ENCODE peak calls at places on chromosomes 3 and 15, in eight cellular contexts. B is activated T-cell treated with anti-CD3 and anti-CD28 coated beads for 24 hours; Z is stimulated activated CD8-positive, alpha-beta memory T cell treated with anti-CD3 and anti-CD28 coated beads, Interleukin-15, amount 100 ng/mL, for 48 hours; F is D341Med; E is CD4-positive, alpha-beta memory T cell; I is HTR-8/SVneo; X is activated CD8-positive, alpha-beta T cell treated with anti-CD3 and anti-CD28 coated beads for 36 hours; M is foreskin fibroblast. N is an unnamed sample.

GRCh38 chr3:14252321-14253021 is 73.9 kb downstream of the LSM3 start:
- DNase-seq in B (no peak), Z (no peak), F (no peak), E (no peak), I (no peak), X (no peak), M (no peak), N (peak; percentile 14)

GRCh38 chr15:57820119-57820518 is 113.6 kb downstream of the POLR2M start:
- DNase-seq in B (no peak), Z (no peak), F (no peak), E (no peak), I (peak; percentile 7), X (no peak), M (peak; percentile 65), N (peak; percentile 26)

GRCh38 chr15:75024102-75024636 is 779 bp downstream of the PPCDC start:
- DNase-seq in B (no peak), Z (no peak), F (no peak), E (no peak), I (no peak), X (no peak), M (peak; percentile 53), N (no peak)

GRCh38 chr3:185858502-185859225 is 33.8 kb upstream of the IGF2BP2 start:
- DNase-seq in B (no peak), Z (no peak), F (no peak), E (no peak), I (no peak), X (no peak), M (peak; percentile 37), N (no peak)

GRCh38 chr3:61926913-61927312 is 365.5 kb downstream of the PTPRG start:
- DNase-seq in B (no peak), Z (no peak), F (no peak), E (no peak), I (no peak), X (no peak), M (peak; percentile 77), N (no peak)

GRCh38 chr3:83928391-83928790 is 1030.4 kb upstream of the CADM2 start:
- DNase-seq in B (no peak), Z (no peak), F (peak; percentile 23), E (no peak), I (no peak), X (peak; percentile 7), M (peak; percentile 13), N (no peak)

GRCh38 chr3:60743631-60744164 is 507.6 kb downstream of the FHIT start:
- DNase-seq in B (no peak), Z (no peak), F (no peak), E (no peak), I (no peak), X (no peak), M (no peak), N (no peak)

GRCh38 chr15:87672309-87672897 is 584.1 kb downstream of the NTRK3 start:
- DNase-seq in B (no peak), Z (no peak), F (no peak), E (no peak), I (peak; percentile 27), X (no peak), M (peak; percentile 9), N (peak; percentile 49)

GRCh38 chr15:40873625-40874561 is at the start of gene RHOV:
- DNase-seq in B (no peak), Z (peak; percentile 32), F (peak; percentile 92), E (peak; percentile 38), I (peak; percentile 68), X (peak; percentile 63), M (peak; percentile 71), N (no peak)

GRCh38 chr3:196632033-196632751 is 7.3 kb upstream of the NRROS start:
- DNase-seq in B (peak; percentile 79), Z (peak; percentile 87), F (peak; percentile 94), E (peak; percentile 94), I (peak; percentile 82), X (peak; percentile 96), M (peak; percentile 87), N (peak; percentile 49)

GRCh38 chr3:124248471-124249028 is 256.6 kb upstream of the ROPN1 start:
- DNase-seq in B (no peak), Z (no peak), F (no peak), E (no peak), I (peak; percentile 73), X (no peak), M (peak; percentile 60), N (peak; percentile 73)

GRCh38 chr15:40320931-40321371 is 2.5 kb upstream of the INAFM2 start:
- DNase-seq in B (peak; percentile 37), Z (no peak), F (peak; percentile 73), E (peak; percentile 70), I (peak; percentile 69), X (peak; percentile 75), M (peak; percentile 82), N (no peak)

GRCh38 chr3:165185707-165186327 is 10.4 kb downstream of the SLITRK3 start:
- DNase-seq in B (no peak), Z (no peak), F (peak; percentile 76), E (peak; percentile 19), I (peak; percentile 64), X (peak; percentile 54), M (peak; percentile 58), N (peak; percentile 33)

GRCh38 chr3:5568451-5568850 is 380.9 kb downstream of the EDEM1 start:
- DNase-seq in B (no peak), Z (no peak), F (no peak), E (no peak), I (no peak), X (no peak), M (no peak), N (no peak)

GRCh38 chr15:95996494-95996893 is 334.0 kb upstream of the NR2F2 start:
- DNase-seq in B (no peak), Z (peak; percentile 2), F (no peak), E (peak; percentile 27), I (no peak), X (peak; percentile 45), M (peak; percentile 19), N (no peak)

GRCh38 chr3:98013428-98014349 is 21.4 kb downstream of the GABRR3 start:
- DNase-seq in B (no peak), Z (no peak), F (no peak), E (no peak), I (peak; percentile 10), X (no peak), M (peak; percentile 15), N (no peak)

GRCh38 chr3:44984335-44984734 is 8.3 kb downstream of the EXOSC7 start:
- DNase-seq in B (no peak), Z (no peak), F (no peak), E (no peak), I (no peak), X (no peak), M (no peak), N (no peak)

GRCh38 chr15:51266548-51266947 is 71.8 kb downstream of the CYP19A1 start:
- DNase-seq in B (no peak), Z (no peak), F (no peak), E (no peak), I (no peak), X (no peak), M (peak; percentile 49), N (no peak)

GRCh38 chr3:14379842-14380241 is 22.6 kb upstream of the SLC6A6 start:
- DNase-seq in B (no peak), Z (no peak), F (no peak), E (no peak), I (no peak), X (no peak), M (no peak), N (no peak)

GRCh38 chr15:73081321-73081958 is 29.2 kb downstream of the NEO1 start:
- DNase-seq in B (no peak), Z (no peak), F (no peak), E (peak; percentile 48), I (peak; percentile 31), X (peak; percentile 8), M (peak; percentile 73), N (peak; percentile 42)

GRCh38 chr3:101069796-101070195 is 76.6 kb upstream of the ABI3BP start:
- DNase-seq in B (no peak), Z (no peak), F (no peak), E (no peak), I (no peak), X (no peak), M (peak; percentile 32), N (no peak)

GRCh38 chr3:98784042-98784441 is 20.9 kb downstream of the ST3GAL6 start:
- DNase-seq in B (no peak), Z (no peak), F (no peak), E (no peak), I (no peak), X (no peak), M (no peak), N (no peak)

GRCh38 chr3:66493464-66494099 is 7.2 kb downstream of the LRIG1 start:
- DNase-seq in B (no peak), Z (no peak), F (no peak), E (no peak), I (no peak), X (no peak), M (no peak), N (no peak)

GRCh38 chr15:65368300-65368617 is 9.5 kb downstream of the IGDCC3 start:
- DNase-seq in B (no peak), Z (no peak), F (peak; percentile 64), E (no peak), I (no peak), X (no peak), M (no peak), N (no peak)

GRCh38 chr3:172905480-172905850 is 154.9 kb downstream of the ECT2 start:
- DNase-seq in B (no peak), Z (no peak), F (no peak), E (no peak), I (no peak), X (no peak), M (peak; percentile 6), N (no peak)

GRCh38 chr3:195903950-195904290 is 4.4 kb downstream of the TNK2 start:
- DNase-seq in B (no peak), Z (no peak), F (no peak), E (no peak), I (no peak), X (no peak), M (no peak), N (no peak)

GRCh38 chr15:87619161-87619960 is 637.2 kb downstream of the NTRK3 start:
- DNase-seq in B (no peak), Z (no peak), F (no peak), E (no peak), I (peak; percentile 14), X (no peak), M (peak; percentile 5), N (peak; percentile 86)

GRCh38 chr3:61882253-61882652 is 320.9 kb downstream of the PTPRG start:
- DNase-seq in B (no peak), Z (no peak), F (no peak), E (no peak), I (no peak), X (no peak), M (no peak), N (no peak)

GRCh38 chr3:98573231-98573728 is 20.1 kb downstream of the CPOX start:
- DNase-seq in B (no peak), Z (no peak), F (no peak), E (peak; percentile 55), I (peak; percentile 23), X (no peak), M (peak; percentile 38), N (no peak)